ENCODE peak calls at places on chromosomes 2 and 18, in nine cellular contexts. B, F, M, U, T, A, P, L and I are unnamed samples.

GRCh38 chr18:79788096-79789085 is 9.3 kb upstream of the KCNG2 start:
- DNase-seq in P (no peak), L (no peak), T (no peak), U (peak), F (no peak), A (no peak), M (no peak), B (peak), I (no peak)

GRCh38 chr2:217356795-217357194 is 496.9 kb upstream of the TNP1 start:
- DNase-seq in A (no peak), L (no peak), T (no peak), P (no peak), F (no peak), B (no peak), M (no peak), U (no peak), I (no peak)

GRCh38 chr2:61662990-61663389 is 124.8 kb upstream of the XPO1 start:
- DNase-seq in L (no peak), P (no peak), U (no peak), M (no peak), T (no peak), F (no peak), A (no peak), B (no peak), I (no peak)

GRCh38 chr2:223598994-223599645 is 3.0 kb downstream of the SCG2 start:
- DNase-seq in F (no peak), P (no peak), M (peak), L (no peak), A (no peak), T (no peak), U (peak), B (no peak), I (no peak)

GRCh38 chr2:232438951-232439757 is 16.8 kb upstream of the ALPI start:
- DNase-seq in L (no peak), T (no peak), P (no peak), U (no peak), A (peak), B (peak), M (no peak), F (no peak), I (peak)

GRCh38 chr2:82675186-82675585 is 1783.9 kb downstream of the SUCLG1 start:
- DNase-seq in L (no peak), F (no peak), M (no peak), P (no peak), T (no peak), B (no peak), A (no peak), U (peak), I (no peak)

GRCh38 chr2:16664052-16664731 is 1.4 kb downstream of the CYRIA start:
- DNase-seq in F (no peak), M (no peak), L (no peak), A (no peak), B (peak), T (no peak), U (peak), P (peak), I (no peak)

GRCh38 chr2:143581989-143582719 is 452.9 kb downstream of the ARHGAP15 start:
- DNase-seq in L (no peak), P (no peak), U (peak), A (no peak), B (no peak), M (peak), F (no peak), T (no peak), I (no peak)

GRCh38 chr2:219573166-219573565 is 1.1 kb downstream of the INHA start:
- DNase-seq in M (no peak), F (no peak), A (no peak), U (no peak), B (no peak), T (no peak), P (no peak), L (no peak), I (no peak)

GRCh38 chr2:144083211-144083610 is 436.7 kb downstream of the ZEB2 start:
- DNase-seq in P (no peak), T (no peak), U (peak), B (no peak), A (no peak), F (no peak), M (no peak), L (no peak), I (no peak)

GRCh38 chr2:100285691-100286090 is 36.6 kb downstream of the LONRF2 start:
- DNase-seq in F (no peak), A (peak), L (no peak), T (no peak), B (no peak), P (no peak), M (no peak), U (peak), I (no peak)

GRCh38 chr2:108069515-108070310 is 83.4 kb downstream of the SLC5A7 start:
- DNase-seq in B (peak), P (no peak), A (peak), U (no peak), M (no peak), T (peak), F (no peak), L (no peak), I (no peak)

GRCh38 chr18:26863122-26863879 is 2.2 kb downstream of the AQP4 start:
- DNase-seq in A (peak), U (no peak), M (no peak), T (peak), L (no peak), B (peak), F (no peak), P (no peak), I (no peak)

GRCh38 chr18:33751613-33752221 is 173.7 kb downstream of the ASXL3 start:
- DNase-seq in L (no peak), A (no peak), T (no peak), B (no peak), U (peak), P (no peak), F (no peak), M (no peak), I (no peak)

GRCh38 chr2:8819194-8819593 is 18.2 kb downstream of the KIDINS220 start:
- DNase-seq in P (no peak), B (no peak), T (no peak), U (no peak), L (no peak), F (no peak), A (no peak), M (no peak), I (no peak)

GRCh38 chr2:61193670-61194561 is 31.9 kb downstream of the C2orf74 start:
- DNase-seq in T (no peak), U (peak), A (no peak), M (no peak), L (no peak), P (no peak), B (no peak), F (no peak), I (no peak)

GRCh38 chr2:107936427-107937359 is 49.6 kb upstream of the SLC5A7 start:
- DNase-seq in L (no peak), B (no peak), T (no peak), F (no peak), P (no peak), U (peak), M (no peak), A (peak), I (no peak)

GRCh38 chr18:51391731-51392130 is 194.2 kb upstream of the MEX3C start:
- DNase-seq in F (no peak), L (no peak), P (no peak), M (no peak), U (no peak), T (no peak), A (no peak), B (no peak), I (no peak)

GRCh38 chr2:212905640-212906201 is 245.7 kb downstream of the IKZF2 start:
- DNase-seq in T (no peak), F (no peak), P (no peak), M (no peak), L (no peak), B (no peak), A (peak), U (peak), I (no peak)

GRCh38 chr18:62346327-62347090 is 21.4 kb downstream of the TNFRSF11A start:
- DNase-seq in T (no peak), L (no peak), M (no peak), U (no peak), P (no peak), A (no peak), B (no peak), F (no peak), I (no peak)

GRCh38 chr2:227152093-227152766 is 11.8 kb downstream of the COL4A4 start:
- DNase-seq in M (no peak), T (no peak), U (no peak), P (no peak), A (no peak), L (no peak), F (no peak), B (no peak), I (no peak)

GRCh38 chr18:70368903-70369302 is 80.1 kb downstream of the SOCS6 start:
- DNase-seq in B (no peak), F (no peak), L (no peak), A (no peak), M (no peak), T (no peak), P (no peak), U (peak), I (no peak)

GRCh38 chr2:46098606-46099005 is 198.6 kb upstream of the EPAS1 start:
- DNase-seq in F (no peak), U (peak), P (no peak), A (no peak), T (no peak), B (no peak), M (peak), L (no peak), I (no peak)

GRCh38 chr18:3610818-3611217 is 160.8 kb downstream of the TGIF1 start:
- DNase-seq in F (no peak), L (no peak), A (no peak), B (no peak), M (no peak), P (no peak), T (no peak), U (no peak), I (no peak)

GRCh38 chr2:120350801-120351324 is 4.9 kb downstream of the INHBB start:
- DNase-seq in A (no peak), M (no peak), T (no peak), B (no peak), U (no peak), F (no peak), P (no peak), L (no peak), I (no peak)

GRCh38 chr2:48525269-48525943 is 4.5 kb upstream of the STON1 start:
- DNase-seq in F (no peak), T (no peak), A (no peak), M (no peak), P (no peak), B (no peak), L (no peak), U (no peak), I (no peak)

GRCh38 chr2:70855679-70856078 is 20.1 kb upstream of the CD207 start:
- DNase-seq in L (no peak), M (no peak), U (peak), T (no peak), F (no peak), B (no peak), A (no peak), P (no peak), I (no peak)

GRCh38 chr2:241073166-241074064 is 28.7 kb downstream of the MTERF4 start:
- DNase-seq in B (no peak), M (no peak), P (no peak), A (no peak), U (no peak), T (no peak), L (no peak), F (no peak), I (no peak)

GRCh38 chr2:44462934-44463849 is 101.4 kb downstream of the CAMKMT start:
- DNase-seq in F (no peak), P (no peak), B (peak), M (no peak), A (no peak), T (no peak), L (no peak), U (no peak), I (no peak)

GRCh38 chr2:28613616-28614501 is 118.0 kb downstream of the PLB1 start:
- DNase-seq in P (no peak), M (no peak), A (peak), F (no peak), B (no peak), L (no peak), T (no peak), U (peak), I (peak)

GRCh38 chr2:42942214-42942989 is 150.0 kb upstream of the HAAO start:
- DNase-seq in F (no peak), T (no peak), A (no peak), M (no peak), U (no peak), P (no peak), L (no peak), B (no peak), I (no peak)

GRCh38 chr2:217897091-217897715 is 105.6 kb downstream of the TNS1 start:
- DNase-seq in M (no peak), P (no peak), F (no peak), B (no peak), A (no peak), U (no peak), T (no peak), L (no peak), I (no peak)

GRCh38 chr2:198546091-198546490 is 741.7 kb downstream of the PLCL1 start:
- DNase-seq in L (no peak), T (no peak), B (no peak), F (no peak), M (no peak), P (no peak), U (no peak), A (no peak), I (no peak)

GRCh38 chr2:190404487-190404886 is 3.7 kb upstream of the MFSD6 start:
- DNase-seq in B (no peak), L (no peak), M (no peak), F (no peak), A (peak), P (no peak), T (no peak), U (peak), I (no peak)